ENCODE peak calls at places on chromosomes 11 and 22, in ten cellular contexts. One of them, this sample, is unnamed.

GRCh38 chr11:76781861-76782500 is 1.2 kb upstream of the TSKU start:
- DNase-seq in lung: no peak
- DNase-seq in HFF-Myc: no peak
- DNase-seq in B cell: no peak
- DNase-seq in colonic mucosa: no peak
- DNase-seq in coronary artery: no peak
- DNase-seq in endothelial cell of umbilical vein: no peak
- DNase-seq in cardiac muscle cell: no peak
- DNase-seq in WERI-Rb-1: no peak
- DNase-seq in GM13977: no peak
- DNase-seq in this sample: no peak

GRCh38 chr11:70735976-70736375 is 337.6 kb downstream of the CTTN start:
- DNase-seq in HFF-Myc: no peak
- DNase-seq in B cell: no peak
- DNase-seq in cardiac muscle cell: no peak
- DNase-seq in WERI-Rb-1: no peak
- DNase-seq in lung: no peak
- DNase-seq in GM13977: no peak
- DNase-seq in colonic mucosa: no peak
- DNase-seq in coronary artery: no peak
- DNase-seq in endothelial cell of umbilical vein: no peak
- DNase-seq in this sample: peak

GRCh38 chr11:19426719-19427066 is 185.9 kb upstream of the E2F8 start:
- DNase-seq in colonic mucosa: no peak
- DNase-seq in GM13977: no peak
- DNase-seq in cardiac muscle cell: no peak
- DNase-seq in B cell: no peak
- DNase-seq in HFF-Myc: no peak
- DNase-seq in coronary artery: no peak
- DNase-seq in WERI-Rb-1: no peak
- DNase-seq in lung: no peak
- DNase-seq in endothelial cell of umbilical vein: no peak
- DNase-seq in this sample: no peak

GRCh38 chr11:122681731-122682130 is 26.2 kb downstream of the UBASH3B start:
- DNase-seq in endothelial cell of umbilical vein: no peak
- DNase-seq in colonic mucosa: no peak
- DNase-seq in WERI-Rb-1: no peak
- DNase-seq in coronary artery: no peak
- DNase-seq in HFF-Myc: no peak
- DNase-seq in cardiac muscle cell: no peak
- DNase-seq in B cell: no peak
- DNase-seq in GM13977: no peak
- DNase-seq in lung: no peak
- DNase-seq in this sample: peak

GRCh38 chr22:23239429-23239828 is 59.1 kb downstream of the BCR start:
- DNase-seq in coronary artery: no peak
- DNase-seq in colonic mucosa: no peak
- DNase-seq in GM13977: no peak
- DNase-seq in cardiac muscle cell: no peak
- DNase-seq in WERI-Rb-1: no peak
- DNase-seq in B cell: no peak
- DNase-seq in endothelial cell of umbilical vein: no peak
- DNase-seq in HFF-Myc: no peak
- DNase-seq in lung: no peak
- DNase-seq in this sample: no peak

GRCh38 chr22:39598017-39598965 is 27.7 kb downstream of the CACNA1I start:
- DNase-seq in endothelial cell of umbilical vein: no peak
- DNase-seq in colonic mucosa: peak
- DNase-seq in cardiac muscle cell: peak
- DNase-seq in B cell: peak
- DNase-seq in coronary artery: no peak
- DNase-seq in HFF-Myc: no peak
- DNase-seq in GM13977: peak
- DNase-seq in WERI-Rb-1: no peak
- DNase-seq in lung: peak
- DNase-seq in this sample: no peak

GRCh38 chr11:103529217-103529684 is 420.0 kb downstream of the DYNC2H1 start:
- DNase-seq in HFF-Myc: peak
- DNase-seq in GM13977: no peak
- DNase-seq in lung: no peak
- DNase-seq in B cell: no peak
- DNase-seq in coronary artery: no peak
- DNase-seq in colonic mucosa: no peak
- DNase-seq in WERI-Rb-1: peak
- DNase-seq in endothelial cell of umbilical vein: peak
- DNase-seq in cardiac muscle cell: peak
- DNase-seq in this sample: no peak

GRCh38 chr11:112968988-112969714 is 7.9 kb downstream of the NCAM1 start:
- DNase-seq in endothelial cell of umbilical vein: no peak
- DNase-seq in lung: no peak
- DNase-seq in GM13977: no peak
- DNase-seq in WERI-Rb-1: no peak
- DNase-seq in B cell: no peak
- DNase-seq in colonic mucosa: no peak
- DNase-seq in cardiac muscle cell: peak
- DNase-seq in coronary artery: no peak
- DNase-seq in HFF-Myc: no peak
- DNase-seq in this sample: no peak

GRCh38 chr22:32802291-32802826 is 854 bp downstream of the TIMP3 start:
- DNase-seq in colonic mucosa: no peak
- DNase-seq in lung: no peak
- DNase-seq in HFF-Myc: no peak
- DNase-seq in WERI-Rb-1: no peak
- DNase-seq in GM13977: no peak
- DNase-seq in coronary artery: no peak
- DNase-seq in endothelial cell of umbilical vein: no peak
- DNase-seq in B cell: no peak
- DNase-seq in cardiac muscle cell: peak
- DNase-seq in this sample: no peak

GRCh38 chr11:130609121-130610035 is 160.9 kb downstream of the ADAMTS15 start:
- DNase-seq in WERI-Rb-1: no peak
- DNase-seq in HFF-Myc: no peak
- DNase-seq in GM13977: no peak
- DNase-seq in endothelial cell of umbilical vein: no peak
- DNase-seq in B cell: no peak
- DNase-seq in cardiac muscle cell: peak
- DNase-seq in lung: peak
- DNase-seq in coronary artery: peak
- DNase-seq in colonic mucosa: peak
- DNase-seq in this sample: no peak

GRCh38 chr11:66834539-66834845 is 8.7 kb upstream of the RCE1 start:
- DNase-seq in colonic mucosa: no peak
- DNase-seq in cardiac muscle cell: no peak
- DNase-seq in B cell: no peak
- DNase-seq in GM13977: no peak
- DNase-seq in lung: no peak
- DNase-seq in endothelial cell of umbilical vein: no peak
- DNase-seq in WERI-Rb-1: no peak
- DNase-seq in coronary artery: peak
- DNase-seq in HFF-Myc: no peak
- DNase-seq in this sample: no peak

GRCh38 chr11:76163289-76163880 is 42.9 kb downstream of the WNT11 start:
- DNase-seq in coronary artery: no peak
- DNase-seq in WERI-Rb-1: peak
- DNase-seq in B cell: no peak
- DNase-seq in endothelial cell of umbilical vein: no peak
- DNase-seq in colonic mucosa: no peak
- DNase-seq in HFF-Myc: no peak
- DNase-seq in GM13977: no peak
- DNase-seq in lung: no peak
- DNase-seq in cardiac muscle cell: no peak
- DNase-seq in this sample: no peak

GRCh38 chr22:46297151-46297819 is 615 bp downstream of the GTSE1 start:
- DNase-seq in cardiac muscle cell: peak
- DNase-seq in colonic mucosa: peak
- DNase-seq in lung: no peak
- DNase-seq in GM13977: no peak
- DNase-seq in coronary artery: no peak
- DNase-seq in HFF-Myc: no peak
- DNase-seq in B cell: no peak
- DNase-seq in endothelial cell of umbilical vein: peak
- DNase-seq in WERI-Rb-1: peak
- DNase-seq in this sample: no peak

DNA sequence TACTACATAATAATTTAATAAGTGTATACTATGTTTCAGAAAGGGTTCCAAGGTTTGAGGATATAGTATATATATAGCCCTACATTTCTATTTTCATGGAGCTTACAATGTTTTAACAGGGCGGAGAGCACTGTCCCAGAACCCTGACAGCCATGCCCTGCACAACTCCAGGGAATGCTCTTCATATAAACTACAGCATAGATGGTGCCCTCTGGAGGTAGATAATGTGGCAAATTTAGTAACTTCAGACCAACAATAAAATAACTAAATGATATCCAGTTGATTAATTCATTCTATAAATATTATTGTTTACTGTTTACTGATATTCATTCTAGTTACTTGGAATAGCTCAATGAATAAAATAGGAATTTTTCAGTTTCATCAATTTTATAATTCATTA is 693.7 kb upstream of the CCDC179 start:
- DNase-seq in HFF-Myc: no peak
- DNase-seq in WERI-Rb-1: no peak
- DNase-seq in coronary artery: no peak
- DNase-seq in colonic mucosa: no peak
- DNase-seq in GM13977: no peak
- DNase-seq in cardiac muscle cell: no peak
- DNase-seq in endothelial cell of umbilical vein: no peak
- DNase-seq in lung: no peak
- DNase-seq in B cell: no peak
- DNase-seq in this sample: no peak
- TF ChIP-seq CTCF in HFF-Myc: no peak
- TF ChIP-seq CTCF in WERI-Rb-1: no peak
- TF ChIP-seq CTCF in coronary artery: no peak
- TF ChIP-seq CTCF in colonic mucosa: no peak
- TF ChIP-seq CTCF in GM13977: no peak
- TF ChIP-seq CTCF in cardiac muscle cell: no peak
- TF ChIP-seq CTCF in endothelial cell of umbilical vein: no peak
- TF ChIP-seq CTCF in lung: no peak
- TF ChIP-seq CTCF in B cell: no peak
- TF ChIP-seq CTCF in this sample: no peak

GRCh38 chr11:126765196-126765595 is 235.4 kb downstream of the KIRREL3 start:
- DNase-seq in cardiac muscle cell: no peak
- DNase-seq in colonic mucosa: no peak
- DNase-seq in B cell: no peak
- DNase-seq in WERI-Rb-1: no peak
- DNase-seq in endothelial cell of umbilical vein: no peak
- DNase-seq in HFF-Myc: no peak
- DNase-seq in coronary artery: no peak
- DNase-seq in GM13977: no peak
- DNase-seq in lung: no peak
- DNase-seq in this sample: no peak

GRCh38 chr11:126768702-126769101 is 231.9 kb downstream of the KIRREL3 start:
- DNase-seq in GM13977: no peak
- DNase-seq in coronary artery: no peak
- DNase-seq in B cell: no peak
- DNase-seq in endothelial cell of umbilical vein: no peak
- DNase-seq in lung: no peak
- DNase-seq in WERI-Rb-1: no peak
- DNase-seq in colonic mucosa: no peak
- DNase-seq in cardiac muscle cell: no peak
- DNase-seq in HFF-Myc: no peak
- DNase-seq in this sample: no peak

GRCh38 chr11:126764221-126764620 is 236.3 kb downstream of the KIRREL3 start:
- DNase-seq in B cell: no peak
- DNase-seq in HFF-Myc: no peak
- DNase-seq in WERI-Rb-1: no peak
- DNase-seq in lung: no peak
- DNase-seq in coronary artery: no peak
- DNase-seq in colonic mucosa: no peak
- DNase-seq in GM13977: no peak
- DNase-seq in endothelial cell of umbilical vein: no peak
- DNase-seq in cardiac muscle cell: no peak
- DNase-seq in this sample: no peak

GRCh38 chr11:126772267-126772666 is 228.3 kb downstream of the KIRREL3 start:
- DNase-seq in cardiac muscle cell: no peak
- DNase-seq in lung: no peak
- DNase-seq in B cell: no peak
- DNase-seq in GM13977: no peak
- DNase-seq in HFF-Myc: no peak
- DNase-seq in WERI-Rb-1: no peak
- DNase-seq in coronary artery: no peak
- DNase-seq in colonic mucosa: no peak
- DNase-seq in endothelial cell of umbilical vein: no peak
- DNase-seq in this sample: no peak

GRCh38 chr11:126766425-126766824 is 234.1 kb downstream of the KIRREL3 start:
- DNase-seq in WERI-Rb-1: no peak
- DNase-seq in cardiac muscle cell: no peak
- DNase-seq in coronary artery: no peak
- DNase-seq in colonic mucosa: peak
- DNase-seq in GM13977: no peak
- DNase-seq in HFF-Myc: no peak
- DNase-seq in B cell: no peak
- DNase-seq in lung: peak
- DNase-seq in endothelial cell of umbilical vein: no peak
- DNase-seq in this sample: no peak
- TF ChIP-seq CTCF in WERI-Rb-1: peak
- TF ChIP-seq CTCF in cardiac muscle cell: no peak
- TF ChIP-seq CTCF in coronary artery: no peak
- TF ChIP-seq CTCF in colonic mucosa: no peak
- TF ChIP-seq CTCF in GM13977: no peak
- TF ChIP-seq CTCF in HFF-Myc: no peak
- TF ChIP-seq CTCF in B cell: no peak
- TF ChIP-seq CTCF in lung: no peak
- TF ChIP-seq CTCF in endothelial cell of umbilical vein: no peak
- TF ChIP-seq CTCF in this sample: no peak

GRCh38 chr11:25737071-25737675 is 594.8 kb upstream of the ANO3 start:
- DNase-seq in cardiac muscle cell: no peak
- DNase-seq in GM13977: no peak
- DNase-seq in WERI-Rb-1: no peak
- DNase-seq in colonic mucosa: no peak
- DNase-seq in coronary artery: no peak
- DNase-seq in endothelial cell of umbilical vein: no peak
- DNase-seq in HFF-Myc: no peak
- DNase-seq in lung: no peak
- DNase-seq in B cell: no peak
- DNase-seq in this sample: no peak

GRCh38 chr11:25733777-25734176 is 598.2 kb upstream of the ANO3 start:
- DNase-seq in colonic mucosa: no peak
- DNase-seq in endothelial cell of umbilical vein: no peak
- DNase-seq in lung: no peak
- DNase-seq in B cell: no peak
- DNase-seq in WERI-Rb-1: no peak
- DNase-seq in GM13977: no peak
- DNase-seq in coronary artery: no peak
- DNase-seq in HFF-Myc: no peak
- DNase-seq in cardiac muscle cell: peak
- DNase-seq in this sample: no peak

GRCh38 chr11:25734592-25735211 is 597.2 kb upstream of the ANO3 start:
- DNase-seq in lung: no peak
- DNase-seq in coronary artery: no peak
- DNase-seq in colonic mucosa: no peak
- DNase-seq in GM13977: no peak
- DNase-seq in WERI-Rb-1: no peak
- DNase-seq in HFF-Myc: no peak
- DNase-seq in B cell: no peak
- DNase-seq in cardiac muscle cell: peak
- DNase-seq in endothelial cell of umbilical vein: no peak
- DNase-seq in this sample: no peak
- TF ChIP-seq CTCF in lung: no peak
- TF ChIP-seq CTCF in coronary artery: no peak
- TF ChIP-seq CTCF in colonic mucosa: no peak
- TF ChIP-seq CTCF in GM13977: peak
- TF ChIP-seq CTCF in WERI-Rb-1: peak
- TF ChIP-seq CTCF in HFF-Myc: no peak
- TF ChIP-seq CTCF in B cell: no peak
- TF ChIP-seq CTCF in cardiac muscle cell: peak
- TF ChIP-seq CTCF in endothelial cell of umbilical vein: no peak
- TF ChIP-seq CTCF in this sample: no peak

GRCh38 chr11:96323643-96323985 is 19.4 kb downstream of the MAML2 start:
- DNase-seq in cardiac muscle cell: no peak
- DNase-seq in GM13977: no peak
- DNase-seq in WERI-Rb-1: no peak
- DNase-seq in endothelial cell of umbilical vein: no peak
- DNase-seq in colonic mucosa: no peak
- DNase-seq in HFF-Myc: no peak
- DNase-seq in lung: no peak
- DNase-seq in coronary artery: no peak
- DNase-seq in B cell: no peak
- DNase-seq in this sample: no peak
- TF ChIP-seq CTCF in cardiac muscle cell: no peak
- TF ChIP-seq CTCF in GM13977: no peak
- TF ChIP-seq CTCF in WERI-Rb-1: no peak
- TF ChIP-seq CTCF in endothelial cell of umbilical vein: no peak
- TF ChIP-seq CTCF in colonic mucosa: no peak
- TF ChIP-seq CTCF in HFF-Myc: no peak
- TF ChIP-seq CTCF in lung: no peak
- TF ChIP-seq CTCF in coronary artery: no peak
- TF ChIP-seq CTCF in B cell: no peak
- TF ChIP-seq CTCF in this sample: no peak